ENCODE peak calls at places on chromosomes 7 and 10, in eight cellular contexts. One of them, this sample, is unnamed. For H3K4me1, the result is how much of the 10 kb centered on the place peaks cover.

GRCh38 chr10:100669616-100670015 is 75.8 kb upstream of the PAX2 start:
- DNase-seq in neuronal stem cell: no peak
- DNase-seq in breast epithelium: no peak
- DNase-seq in stomach: no peak
- DNase-seq in IMR-90: no peak
- DNase-seq in hepatocyte: no peak
- DNase-seq in colonic mucosa: no peak
- DNase-seq in transverse colon: no peak
- DNase-seq in this sample: no peak

GRCh38 chr7:73973091-73973490 is 54.9 kb upstream of the ELN start:
- DNase-seq in neuronal stem cell: no peak
- DNase-seq in breast epithelium: peak
- DNase-seq in stomach: peak
- DNase-seq in IMR-90: no peak
- DNase-seq in hepatocyte: no peak
- DNase-seq in colonic mucosa: peak
- DNase-seq in transverse colon: no peak
- DNase-seq in this sample: no peak

GRCh38 chr7:55021053-55021452 is 2.2 kb downstream of the EGFR start:
- DNase-seq in neuronal stem cell: no peak
- DNase-seq in breast epithelium: no peak
- DNase-seq in stomach: no peak
- DNase-seq in IMR-90: no peak
- DNase-seq in hepatocyte: no peak
- DNase-seq in colonic mucosa: no peak
- DNase-seq in transverse colon: no peak
- DNase-seq in this sample: no peak

GRCh38 chr7:15368653-15369052 is 193.2 kb downstream of the AGMO start:
- DNase-seq in neuronal stem cell: no peak
- DNase-seq in breast epithelium: no peak
- DNase-seq in stomach: no peak
- DNase-seq in IMR-90: no peak
- DNase-seq in hepatocyte: no peak
- DNase-seq in colonic mucosa: no peak
- DNase-seq in transverse colon: no peak
- DNase-seq in this sample: no peak

GRCh38 chr10:125231116-125231812 is 70.9 kb upstream of the CTBP2 start:
- DNase-seq in neuronal stem cell: peak
- DNase-seq in breast epithelium: no peak
- DNase-seq in stomach: no peak
- DNase-seq in IMR-90: peak
- DNase-seq in hepatocyte: peak
- DNase-seq in colonic mucosa: no peak
- DNase-seq in transverse colon: no peak
- DNase-seq in this sample: no peak

GRCh38 chr7:24755541-24756416 is 1.5 kb downstream of the GSDME start:
- DNase-seq in neuronal stem cell: no peak
- DNase-seq in breast epithelium: no peak
- DNase-seq in stomach: no peak
- DNase-seq in IMR-90: peak
- DNase-seq in hepatocyte: peak
- DNase-seq in colonic mucosa: no peak
- DNase-seq in transverse colon: no peak
- DNase-seq in this sample: no peak

GRCh38 chr10:5904227-5904626 is 14.2 kb downstream of the FBH1 start:
- DNase-seq in neuronal stem cell: no peak
- DNase-seq in breast epithelium: no peak
- DNase-seq in stomach: no peak
- DNase-seq in IMR-90: no peak
- DNase-seq in hepatocyte: no peak
- DNase-seq in colonic mucosa: no peak
- DNase-seq in transverse colon: peak
- DNase-seq in this sample: no peak

GRCh38 chr7:150739045-150739432 is 1.8 kb downstream of the GIMAP5 start:
- DNase-seq in neuronal stem cell: no peak
- DNase-seq in breast epithelium: no peak
- DNase-seq in stomach: no peak
- DNase-seq in IMR-90: no peak
- DNase-seq in hepatocyte: no peak
- DNase-seq in colonic mucosa: no peak
- DNase-seq in transverse colon: no peak
- DNase-seq in this sample: no peak

GRCh38 chr7:99500637-99501009 is 542 bp upstream of the ZNF394 start:
- DNase-seq in neuronal stem cell: no peak
- DNase-seq in breast epithelium: no peak
- DNase-seq in stomach: no peak
- DNase-seq in IMR-90: no peak
- DNase-seq in hepatocyte: no peak
- DNase-seq in colonic mucosa: no peak
- DNase-seq in transverse colon: no peak
- DNase-seq in this sample: no peak
- H3K27ac ChIP-seq in neuronal stem cell: peak
- H3K27ac ChIP-seq in breast epithelium: peak
- H3K27ac ChIP-seq in stomach: peak
- H3K27ac ChIP-seq in IMR-90: no peak
- H3K27ac ChIP-seq in hepatocyte: peak
- H3K27ac ChIP-seq in colonic mucosa: peak
- H3K27ac ChIP-seq in transverse colon: peak
- H3K27ac ChIP-seq in this sample: peak

GRCh38 chr10:79166312-79166721 is 97.6 kb downstream of the ZMIZ1 start:
- DNase-seq in neuronal stem cell: no peak
- DNase-seq in breast epithelium: no peak
- DNase-seq in stomach: no peak
- DNase-seq in IMR-90: no peak
- DNase-seq in hepatocyte: no peak
- DNase-seq in colonic mucosa: no peak
- DNase-seq in transverse colon: no peak
- DNase-seq in this sample: no peak
- H3K4me1 ChIP-seq in neuronal stem cell: under half
- H3K4me1 ChIP-seq in breast epithelium: under half
- H3K4me1 ChIP-seq in stomach: under half
- H3K4me1 ChIP-seq in IMR-90: under half
- H3K4me1 ChIP-seq in hepatocyte: under half
- H3K4me1 ChIP-seq in colonic mucosa: under half
- H3K4me1 ChIP-seq in transverse colon: under half
- H3K4me1 ChIP-seq in this sample: under half

DNA sequence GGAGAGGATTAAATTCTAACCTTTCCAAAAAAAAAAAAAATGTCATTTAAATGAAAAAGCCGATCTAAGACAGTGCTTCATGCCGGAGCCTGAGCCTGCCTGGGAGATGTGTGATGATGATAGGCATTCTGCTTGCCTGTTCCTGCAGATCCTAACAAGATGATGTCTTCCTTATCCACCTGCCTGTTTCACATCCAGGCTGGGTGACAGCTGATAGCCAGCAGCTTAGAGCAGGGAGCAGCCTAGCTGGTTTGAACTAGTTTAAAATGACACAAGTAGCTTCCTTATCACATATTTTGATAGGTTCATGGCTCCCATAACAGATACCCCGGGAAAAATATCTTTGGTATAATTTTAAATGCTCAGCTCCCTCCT is 96.7 kb upstream of the FGFR2 start:
- DNase-seq in neuronal stem cell: no peak
- DNase-seq in breast epithelium: no peak
- DNase-seq in stomach: no peak
- DNase-seq in IMR-90: no peak
- DNase-seq in hepatocyte: no peak
- DNase-seq in colonic mucosa: no peak
- DNase-seq in transverse colon: no peak
- DNase-seq in this sample: no peak
- H3K4me3 ChIP-seq in neuronal stem cell: no peak
- H3K4me3 ChIP-seq in breast epithelium: no peak
- H3K4me3 ChIP-seq in stomach: no peak
- H3K4me3 ChIP-seq in IMR-90: no peak
- H3K4me3 ChIP-seq in hepatocyte: no peak
- H3K4me3 ChIP-seq in colonic mucosa: no peak
- H3K4me3 ChIP-seq in transverse colon: no peak
- H3K4me3 ChIP-seq in this sample: no peak

GRCh38 chr7:130566168-130566897 is 74.4 kb downstream of the MEST start:
- DNase-seq in neuronal stem cell: no peak
- DNase-seq in breast epithelium: no peak
- DNase-seq in stomach: no peak
- DNase-seq in IMR-90: peak
- DNase-seq in hepatocyte: peak
- DNase-seq in colonic mucosa: no peak
- DNase-seq in transverse colon: no peak
- DNase-seq in this sample: peak
- H3K27ac ChIP-seq in neuronal stem cell: no peak
- H3K27ac ChIP-seq in breast epithelium: no peak
- H3K27ac ChIP-seq in stomach: no peak
- H3K27ac ChIP-seq in IMR-90: no peak
- H3K27ac ChIP-seq in hepatocyte: no peak
- H3K27ac ChIP-seq in colonic mucosa: no peak
- H3K27ac ChIP-seq in transverse colon: no peak
- H3K27ac ChIP-seq in this sample: peak